ENCODE peak calls at places on chromosome 21, in six cellular contexts. V, C, M, Z, J and G are unnamed samples.

GRCh38 chr21:28294046-28294445 is 698.6 kb downstream of the LTN1 start:
- DNase-seq in V (no peak), C (no peak), M (no peak), Z (no peak), J (no peak), G (no peak)

GRCh38 chr21:43917515-43918384 is 52.7 kb downstream of the AGPAT3 start:
- DNase-seq in V (no peak), C (no peak), M (no peak), Z (no peak), J (no peak), G (no peak)

GRCh38 chr21:41683815-41684214 is 83.0 kb downstream of the RIPK4 start:
- DNase-seq in V (no peak), C (no peak), M (no peak), Z (no peak), J (no peak), G (no peak)

GRCh38 chr21:28776251-28776650 is 216.4 kb downstream of the LTN1 start:
- DNase-seq in V (no peak), C (no peak), M (peak), Z (no peak), J (no peak), G (no peak)

GRCh38 chr21:43270800-43271261 is 102.0 kb downstream of the CRYAA start:
- DNase-seq in V (no peak), C (no peak), M (no peak), Z (peak), J (no peak), G (no peak)

GRCh38 chr21:17903029-17903806 is 84.1 kb upstream of the C21orf91 start:
- DNase-seq in V (peak), C (no peak), M (no peak), Z (peak), J (peak), G (peak)

GRCh38 chr21:36159356-36159921 is 2.8 kb downstream of the DOP1B start:
- DNase-seq in V (no peak), C (no peak), M (no peak), Z (no peak), J (no peak), G (no peak)

GRCh38 chr21:36640260-36641244 is 58.4 kb upstream of the SIM2 start:
- DNase-seq in V (no peak), C (no peak), M (no peak), Z (no peak), J (no peak), G (peak)

GRCh38 chr21:22343721-22344120 is 1345.5 kb downstream of the NCAM2 start:
- DNase-seq in V (no peak), C (no peak), M (no peak), Z (no peak), J (peak), G (no peak)

GRCh38 chr21:44773291-44773932 is 28.2 kb downstream of the UBE2G2 start:
- DNase-seq in V (peak), C (peak), M (no peak), Z (peak), J (no peak), G (peak)

GRCh38 chr21:16116798-16117197 is 387.0 kb downstream of the USP25 start:
- DNase-seq in V (no peak), C (no peak), M (no peak), Z (no peak), J (no peak), G (no peak)

GRCh38 chr21:37130971-37131370 is 57.9 kb downstream of the TTC3 start:
- DNase-seq in V (no peak), C (no peak), M (no peak), Z (no peak), J (no peak), G (no peak)

GRCh38 chr21:26117324-26117971 is 53.1 kb downstream of the APP start:
- DNase-seq in V (peak), C (no peak), M (no peak), Z (no peak), J (no peak), G (no peak)

GRCh38 chr21:45302082-45303061 is 14.7 kb upstream of the POFUT2 start:
- DNase-seq in V (no peak), C (no peak), M (peak), Z (no peak), J (no peak), G (no peak)

GRCh38 chr21:25970254-25970930 is 200.2 kb downstream of the APP start:
- DNase-seq in V (peak), C (no peak), M (no peak), Z (no peak), J (peak), G (no peak)

GRCh38 chr21:45828580-45829565 is 152.7 kb upstream of the COL6A1 start:
- DNase-seq in V (no peak), C (no peak), M (no peak), Z (no peak), J (no peak), G (no peak)

GRCh38 chr21:16279658-16280581 is 550.1 kb downstream of the USP25 start:
- DNase-seq in V (no peak), C (peak), M (no peak), Z (no peak), J (peak), G (peak)

GRCh38 chr21:16419188-16419874 is 689.5 kb downstream of the USP25 start:
- DNase-seq in V (peak), C (peak), M (no peak), Z (peak), J (peak), G (peak)

GRCh38 chr21:41121785-41122415 is 46.1 kb upstream of the BACE2 start:
- DNase-seq in V (peak), C (peak), M (peak), Z (peak), J (peak), G (peak)

GRCh38 chr21:38774586-38775285 is 31.0 kb upstream of the ETS2 start:
- DNase-seq in V (no peak), C (no peak), M (no peak), Z (no peak), J (no peak), G (no peak)

GRCh38 chr21:46031484-46031883 is 49.9 kb downstream of the COL6A1 start:
- DNase-seq in V (no peak), C (no peak), M (no peak), Z (no peak), J (no peak), G (no peak)

GRCh38 chr21:29453511-29453910 is 154.8 kb downstream of the BACH1 start:
- DNase-seq in V (no peak), C (no peak), M (no peak), Z (no peak), J (no peak), G (no peak)

GRCh38 chr21:15422761-15423160 is 307.0 kb upstream of the USP25 start:
- DNase-seq in V (no peak), C (no peak), M (no peak), Z (no peak), J (no peak), G (peak)

GRCh38 chr21:16124397-16125130 is 394.8 kb downstream of the USP25 start:
- DNase-seq in V (no peak), C (no peak), M (no peak), Z (no peak), J (no peak), G (no peak)

GRCh38 chr21:42580076-42580792 is 66.6 kb downstream of the SLC37A1 start:
- DNase-seq in V (no peak), C (no peak), M (no peak), Z (no peak), J (no peak), G (no peak)

GRCh38 chr21:45288441-45288841 is 746 bp upstream of the POFUT2 start:
- DNase-seq in V (no peak), C (no peak), M (no peak), Z (no peak), J (no peak), G (no peak)

GRCh38 chr21:45416619-45417018 is 11.7 kb downstream of the COL18A1 start:
- DNase-seq in V (no peak), C (no peak), M (no peak), Z (no peak), J (no peak), G (no peak)

GRCh38 chr21:38988211-38989096 is 182.7 kb downstream of the ETS2 start:
- DNase-seq in V (peak), C (no peak), M (no peak), Z (no peak), J (no peak), G (no peak)

GRCh38 chr21:46324390-46325072 is 575 bp downstream of the PCNT start:
- DNase-seq in V (peak), C (peak), M (peak), Z (peak), J (peak), G (peak)

GRCh38 chr21:29151937-29152336 is 21.5 kb downstream of the MAP3K7CL start:
- DNase-seq in V (no peak), C (no peak), M (no peak), Z (no peak), J (no peak), G (no peak)

GRCh38 chr21:41956926-41957729 is 3.3 kb upstream of the C2CD2 start:
- DNase-seq in V (no peak), C (no peak), M (no peak), Z (no peak), J (no peak), G (peak)